ENCODE peak calls at places on chromosomes 4 and X, in seven cellular contexts. E is cardiac muscle cell; I is lower lobe of right lung; V is CD8-positive, alpha-beta T cell; D is pancreas; O is HCT116; B is SK-N-SH. S is an unnamed sample.

GRCh38 chrX:136814847-136815634 is 34.3 kb upstream of the ARHGEF6 start:
- DNase-seq in E (no peak), I (no peak), V (no peak), D (no peak), O (no peak), B (no peak), S (no peak)

GRCh38 chr4:168960716-168961115 is 49.3 kb downstream of the CBR4 start:
- DNase-seq in E (no peak), I (no peak), V (no peak), D (no peak), O (no peak), B (no peak), S (no peak)

GRCh38 chrX:74521961-74522833 is 92.2 kb downstream of the RLIM start:
- DNase-seq in E (no peak), I (no peak), V (no peak), D (no peak), O (no peak), B (peak; percentile 25), S (no peak)

GRCh38 chrX:121479406-121479805 is 432.0 kb downstream of the GLUD2 start:
- DNase-seq in E (no peak), I (no peak), V (no peak), D (no peak), O (no peak), B (no peak), S (no peak)

GRCh38 chr4:4308800-4309441 is 18.9 kb downstream of the ZBTB49 start:
- DNase-seq in E (no peak), I (no peak), V (no peak), D (no peak), O (no peak), B (no peak), S (no peak)

GRCh38 chrX:19344661-19345060 is 934 bp downstream of the PDHA1 start:
- DNase-seq in E (no peak), I (no peak), V (no peak), D (no peak), O (no peak), B (no peak), S (no peak)

GRCh38 chrX:43679778-43680177 is 23.7 kb downstream of the MAOA start:
- DNase-seq in E (no peak), I (no peak), V (no peak), D (no peak), O (no peak), B (no peak), S (no peak)

GRCh38 chr4:80097395-80098177 is 24.6 kb upstream of the ANTXR2 start:
- DNase-seq in E (no peak), I (no peak), V (no peak), D (no peak), O (no peak), B (peak; percentile 33), S (no peak)

GRCh38 chrX:120144178-120144844 is 14.1 kb upstream of the RHOXF2 start:
- DNase-seq in E (no peak), I (no peak), V (no peak), D (no peak), O (no peak), B (no peak), S (no peak)

GRCh38 chrX:37350034-37350365 is 836 bp downstream of the PRRG1 start:
- DNase-seq in E (no peak), I (no peak), V (no peak), D (no peak), O (no peak), B (peak; percentile 1), S (no peak)

GRCh38 chr4:158535130-158535614 is 13.5 kb downstream of the RXFP1 start:
- DNase-seq in E (no peak), I (no peak), V (no peak), D (no peak), O (peak; percentile 4), B (no peak), S (no peak)

GRCh38 chr4:41797260-41797659 is 48.7 kb upstream of the PHOX2B start:
- DNase-seq in E (no peak), I (no peak), V (no peak), D (no peak), O (no peak), B (no peak), S (no peak)

GRCh38 chr4:29708473-29708872 is 1011.7 kb upstream of the PCDH7 start:
- DNase-seq in E (no peak), I (no peak), V (no peak), D (no peak), O (no peak), B (no peak), S (no peak)

GRCh38 chr4:113222431-113222979 is 173.1 kb downstream of the ANK2 start:
- DNase-seq in E (no peak), I (no peak), V (no peak), D (no peak), O (no peak), B (no peak), S (no peak)

GRCh38 chrX:68927178-68927577 is 98.4 kb downstream of the EFNB1 start:
- DNase-seq in E (no peak), I (no peak), V (no peak), D (no peak), O (no peak), B (no peak), S (no peak)

GRCh38 chrX:155993421-155993820 is 4.1 kb upstream of the IL9R start:
- DNase-seq in E (no peak), I (no peak), V (no peak), D (no peak), O (no peak), B (no peak), S (no peak)

GRCh38 chr4:69984030-69984443 is 11.7 kb upstream of the STATH start:
- DNase-seq in E (peak; percentile 47), I (no peak), V (no peak), D (no peak), O (no peak), B (no peak), S (peak; percentile 4)

GRCh38 chr4:33060873-33061542 is 2340.8 kb downstream of the PCDH7 start:
- DNase-seq in E (peak; percentile 79), I (no peak), V (no peak), D (peak; percentile 23), O (peak; percentile 68), B (peak; percentile 2), S (peak; percentile 54)

GRCh38 chrX:149467920-149468319 is 37.2 kb downstream of the IDS start:
- DNase-seq in E (no peak), I (no peak), V (no peak), D (no peak), O (no peak), B (no peak), S (no peak)

DNA sequence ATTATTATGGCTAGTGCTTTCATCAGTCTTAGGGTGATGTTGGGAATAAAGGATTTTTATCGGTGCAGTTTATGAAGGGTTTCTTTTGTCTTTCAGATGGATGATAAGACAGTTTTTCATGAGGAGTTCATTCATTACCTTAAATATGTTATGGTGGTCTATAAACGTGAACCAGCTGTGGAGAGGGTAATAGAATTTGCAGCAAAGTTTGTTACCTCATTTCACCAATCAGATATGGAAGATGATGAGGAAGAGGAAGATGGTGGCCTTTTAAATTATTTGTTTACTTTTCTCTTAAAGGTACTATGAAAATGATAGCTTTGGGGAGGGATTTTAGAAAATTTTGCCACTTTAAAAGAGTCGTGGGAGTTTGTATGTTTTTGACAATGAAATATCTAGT is 1.3 kb downstream of the NCAPG start:
- DNase-seq in E (no peak), I (no peak), V (no peak), D (no peak), O (no peak), B (no peak), S (no peak)
- H3K4me3 ChIP-seq in E (peak overlapping the region; percentile 84), I (no peak overlapping the region), V (no peak overlapping the region), D (no peak overlapping the region), O (peak overlapping the region; percentile 93), B (peak overlapping the region; percentile 98), S (no peak overlapping the region)

DNA sequence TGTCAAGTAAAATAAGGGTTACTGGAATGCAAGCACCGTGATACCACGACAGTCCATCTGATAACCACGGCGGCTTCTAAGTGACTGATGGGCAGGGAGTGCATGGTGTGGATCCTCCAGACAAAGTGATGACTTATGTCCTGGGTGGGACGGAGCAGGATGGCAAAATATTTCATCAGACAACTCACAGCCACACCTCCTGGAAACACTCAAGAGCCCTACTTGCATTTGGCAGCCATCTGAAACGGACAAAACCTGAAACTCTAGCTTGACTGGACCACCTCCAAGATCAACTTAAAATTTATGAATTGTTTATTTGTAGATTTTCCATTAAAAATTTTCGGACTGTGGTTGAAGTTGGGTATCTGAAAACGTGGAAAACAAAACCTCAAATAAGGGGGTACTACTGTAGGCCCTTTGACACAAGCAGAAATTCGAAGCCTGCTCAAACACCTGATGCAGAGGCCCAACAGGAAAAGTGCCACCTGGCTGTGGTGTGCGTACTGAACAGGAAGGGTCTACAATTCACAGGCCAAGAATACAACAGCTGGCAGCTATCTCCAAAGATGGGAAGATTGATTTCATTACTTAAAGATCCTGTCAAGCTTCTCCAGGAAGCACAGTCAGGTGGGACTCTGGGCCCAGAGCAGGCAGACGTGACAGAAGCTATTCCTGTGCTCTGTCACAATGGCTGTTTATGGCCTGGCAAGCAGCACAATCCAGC is 26.0 kb downstream of the LRIT3 start:
- DNase-seq in E (no peak), I (no peak), V (no peak), D (no peak), O (peak; percentile 3), B (no peak), S (no peak)
- TF ChIP-seq CTCF in E (no peak), I (no peak), V (no peak), D (no peak), O (no peak), B (no peak), S (no peak)

GRCh38 chr4:108375434-108375833 is 206.7 kb upstream of the LEF1 start:
- DNase-seq in E (no peak), I (no peak), V (no peak), D (no peak), O (no peak), B (no peak), S (no peak)

GRCh38 chr4:108370826-108371225 is 202.1 kb upstream of the LEF1 start:
- DNase-seq in E (no peak), I (no peak), V (no peak), D (no peak), O (no peak), B (no peak), S (no peak)

GRCh38 chr4:108370291-108370690 is 201.6 kb upstream of the LEF1 start:
- DNase-seq in E (no peak), I (no peak), V (peak; percentile 46), D (no peak), O (no peak), B (no peak), S (no peak)

GRCh38 chr4:108369035-108369655 is 200.4 kb upstream of the LEF1 start:
- DNase-seq in E (no peak), I (no peak), V (no peak), D (no peak), O (no peak), B (no peak), S (no peak)

DNA sequence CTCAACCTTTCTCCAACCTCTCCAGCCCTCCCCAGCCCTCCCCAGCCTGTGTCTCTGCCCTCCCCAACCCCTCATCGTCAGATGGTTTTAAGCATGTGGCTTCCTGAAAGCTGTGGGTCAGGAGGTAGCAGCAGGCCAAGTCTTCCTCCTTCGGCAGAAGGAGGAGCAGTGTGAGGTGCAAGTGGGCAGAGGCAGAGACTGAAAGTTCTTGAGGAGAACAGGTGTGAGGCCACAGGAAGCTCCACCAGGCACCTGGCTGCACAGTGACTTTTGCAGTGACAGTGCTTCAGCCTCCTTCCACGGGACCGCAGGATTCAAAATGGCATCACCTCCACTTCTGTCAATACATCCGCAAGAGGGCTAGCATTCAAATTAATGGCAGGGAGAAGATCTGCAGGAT is 203.9 kb upstream of the LEF1 start:
- DNase-seq in E (no peak), I (no peak), V (peak; percentile 18), D (no peak), O (no peak), B (no peak), S (no peak)
- H3K4me1 ChIP-seq in E (peaks cover 6% of the 10 kb centered on the region), I (no peaks in the 10 kb centered on the region), V (peaks cover 37% of the 10 kb centered on the region), D (no peaks in the 10 kb centered on the region), O (no peaks in the 10 kb centered on the region), B (no peaks in the 10 kb centered on the region), S (no peaks in the 10 kb centered on the region)

GRCh38 chr4:184383497-184384055 is 90.8 kb downstream of the IRF2 start:
- DNase-seq in E (no peak), I (no peak), V (no peak), D (no peak), O (peak; percentile 24), B (no peak), S (no peak)
- H3K4me3 ChIP-seq in E (no peak overlapping the region), I (peak overlapping the region; percentile 37), V (no peak overlapping the region), D (no peak overlapping the region), O (peak overlapping the region; percentile 48), B (peak overlapping the region; percentile 44), S (no peak overlapping the region)